ENCODE peak calls at places on chromosome 5, in four cellular contexts. E is mammary epithelial cell, Y is thoracic aorta, C is right lobe of liver. D is an unnamed sample.

GRCh38 chr5:1542011-1542410 is 18.3 kb upstream of the LPCAT1 start:
- DNase-seq in E (no peak), Y (no peak), C (no peak), D (no peak)

GRCh38 chr5:77368367-77368766 is 123.7 kb downstream of the WDR41 start:
- DNase-seq in E (no peak), Y (no peak), C (no peak), D (no peak)

GRCh38 chr5:11046160-11046559 is 285.1 kb upstream of the DAP start:
- DNase-seq in E (no peak), Y (no peak), C (no peak), D (no peak)

GRCh38 chr5:41973887-41974286 is 48.8 kb downstream of the FBXO4 start:
- DNase-seq in E (no peak), Y (no peak), C (no peak), D (no peak)

GRCh38 chr5:7517006-7517405 is 121.1 kb downstream of the ADCY2 start:
- DNase-seq in E (no peak), Y (no peak), C (no peak), D (no peak)

GRCh38 chr5:117236941-117237340 is 662.3 kb upstream of the SEMA6A start:
- DNase-seq in E (no peak), Y (no peak), C (no peak), D (no peak)

GRCh38 chr5:5667136-5667554 is 244.7 kb downstream of the ICE1 start:
- DNase-seq in E (no peak), Y (no peak), C (no peak), D (no peak)

GRCh38 chr5:119355636-119356383 is at the start of gene TNFAIP8:
- DNase-seq in E (peak), Y (no peak), C (peak), D (peak)

GRCh38 chr5:67182406-67182805 is 14.2 kb downstream of the CD180 start:
- DNase-seq in E (peak), Y (peak), C (no peak), D (peak)

GRCh38 chr5:113354056-113354455 is 80.7 kb downstream of the TSSK1B start:
- DNase-seq in E (peak), Y (no peak), C (no peak), D (no peak)

GRCh38 chr5:541888-542692 is 17.8 kb upstream of the SLC9A3 start:
- DNase-seq in E (no peak), Y (no peak), C (no peak), D (peak)

GRCh38 chr5:97764700-97765099 is 581.7 kb upstream of the RIOK2 start:
- DNase-seq in E (peak), Y (no peak), C (no peak), D (no peak)

GRCh38 chr5:72356361-72356760 is 36.2 kb downstream of the PTCD2 start:
- DNase-seq in E (no peak), Y (no peak), C (no peak), D (no peak)

GRCh38 chr5:135051399-135051798 is 17.4 kb upstream of the PITX1 start:
- DNase-seq in E (no peak), Y (no peak), C (no peak), D (no peak)

GRCh38 chr5:158384535-158385421 is 525.8 kb upstream of the CLINT1 start:
- DNase-seq in E (peak), Y (peak), C (no peak), D (no peak)

GRCh38 chr5:65205016-65205415 is 276.7 kb downstream of the ADAMTS6 start:
- DNase-seq in E (peak), Y (no peak), C (no peak), D (no peak)

GRCh38 chr5:65203746-65204145 is 278.0 kb downstream of the ADAMTS6 start:
- DNase-seq in E (peak), Y (no peak), C (no peak), D (no peak)

GRCh38 chr5:65198777-65199120 is 283.0 kb downstream of the ADAMTS6 start:
- DNase-seq in E (peak), Y (no peak), C (no peak), D (no peak)

GRCh38 chr5:65197899-65198776 is 283.6 kb downstream of the ADAMTS6 start:
- DNase-seq in E (peak), Y (no peak), C (no peak), D (no peak)

GRCh38 chr5:65199988-65200668 is 281.6 kb downstream of the ADAMTS6 start:
- DNase-seq in E (no peak), Y (no peak), C (no peak), D (no peak)
- H3K27ac ChIP-seq in E (peak), Y (no peak), C (no peak), D (no peak)

GRCh38 chr5:43040287-43041098 is at the start of gene ANXA2R:
- DNase-seq in E (no peak), Y (peak), C (peak), D (peak)
- H3K4me3 ChIP-seq in E (no peak), Y (peak), C (peak), D (peak)

DNA sequence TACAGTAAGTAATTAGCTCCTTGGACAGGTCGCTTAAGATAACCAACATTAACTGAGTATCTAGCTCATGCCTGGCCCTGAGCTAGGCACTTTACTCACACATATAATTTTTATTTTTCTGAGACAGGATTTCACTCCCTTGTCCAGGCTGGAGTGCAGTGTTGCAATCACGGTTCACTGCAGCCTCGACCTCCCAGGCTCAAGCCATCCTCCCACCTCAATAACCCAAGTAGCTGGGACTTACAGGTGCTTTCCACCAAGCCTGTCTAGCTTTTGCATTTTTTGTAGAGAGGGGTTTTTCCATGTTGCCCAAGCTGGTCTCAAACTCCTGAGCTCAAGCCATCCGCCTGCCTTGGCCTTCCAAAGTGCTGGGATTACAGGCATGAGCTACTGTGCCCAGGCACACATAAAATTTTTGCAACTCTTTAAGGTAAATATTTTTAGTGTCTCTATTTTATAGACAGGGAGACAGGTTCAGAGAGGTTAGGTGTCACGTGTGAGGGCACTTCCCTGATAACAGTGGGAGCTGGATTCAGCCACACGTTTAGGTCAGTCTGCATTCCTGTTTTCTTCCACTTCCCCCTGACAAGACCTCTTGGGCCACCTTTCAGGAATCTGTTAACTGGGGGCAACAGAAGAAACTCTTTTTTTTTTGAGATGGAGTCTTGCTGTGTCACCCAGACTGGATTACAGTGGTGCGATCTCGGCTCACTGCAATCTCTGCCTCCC is 18.2 kb downstream of the HBEGF start:
- DNase-seq in E (no peak), Y (no peak), C (no peak), D (no peak)
- H3K27ac ChIP-seq in E (no peak), Y (no peak), C (no peak), D (no peak)

DNA sequence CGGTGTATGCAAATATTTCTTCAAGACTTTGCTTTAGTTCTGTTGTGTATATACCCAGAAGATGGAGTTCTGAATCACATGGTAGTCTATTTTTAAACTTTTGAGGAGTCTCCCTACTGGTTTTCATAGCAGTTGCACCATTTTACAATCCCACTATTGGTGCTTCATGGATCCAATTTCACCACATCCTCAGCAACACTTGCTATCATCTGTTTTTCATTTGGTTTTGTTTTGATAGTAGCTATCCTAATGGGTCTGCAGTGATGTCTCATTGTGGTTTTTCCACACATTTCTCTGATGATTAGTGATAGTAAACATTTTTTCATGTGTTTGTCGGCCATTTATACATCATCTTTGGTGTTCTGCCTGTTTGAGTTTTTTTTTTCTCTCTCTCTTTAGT is 1339.3 kb downstream of the EFNA5 start:
- DNase-seq in E (peak), Y (no peak), C (no peak), D (no peak)
- H3K4me3 ChIP-seq in E (no peak), Y (no peak), C (no peak), D (no peak)

GRCh38 chr5:88833371-88834107 is 49.4 kb downstream of the MEF2C start:
- DNase-seq in E (no peak), Y (peak), C (no peak), D (no peak)
- H3K27ac ChIP-seq in E (no peak), Y (peak), C (peak), D (peak)

GRCh38 chr5:180003145-180003544 is 68.4 kb downstream of the RNF130 start:
- DNase-seq in E (no peak), Y (no peak), C (no peak), D (no peak)

GRCh38 chr5:179998485-179998884 is 73.1 kb downstream of the RNF130 start:
- DNase-seq in E (no peak), Y (no peak), C (no peak), D (no peak)

GRCh38 chr5:180006116-180006515 is 65.4 kb downstream of the RNF130 start:
- DNase-seq in E (no peak), Y (no peak), C (no peak), D (no peak)

GRCh38 chr5:180001136-180001535 is 70.4 kb downstream of the RNF130 start:
- DNase-seq in E (no peak), Y (no peak), C (no peak), D (no peak)

GRCh38 chr5:180001742-180002141 is 69.8 kb downstream of the RNF130 start:
- DNase-seq in E (no peak), Y (no peak), C (no peak), D (no peak)
- H3K4me3 ChIP-seq in E (no peak), Y (no peak), C (no peak), D (no peak)

DNA sequence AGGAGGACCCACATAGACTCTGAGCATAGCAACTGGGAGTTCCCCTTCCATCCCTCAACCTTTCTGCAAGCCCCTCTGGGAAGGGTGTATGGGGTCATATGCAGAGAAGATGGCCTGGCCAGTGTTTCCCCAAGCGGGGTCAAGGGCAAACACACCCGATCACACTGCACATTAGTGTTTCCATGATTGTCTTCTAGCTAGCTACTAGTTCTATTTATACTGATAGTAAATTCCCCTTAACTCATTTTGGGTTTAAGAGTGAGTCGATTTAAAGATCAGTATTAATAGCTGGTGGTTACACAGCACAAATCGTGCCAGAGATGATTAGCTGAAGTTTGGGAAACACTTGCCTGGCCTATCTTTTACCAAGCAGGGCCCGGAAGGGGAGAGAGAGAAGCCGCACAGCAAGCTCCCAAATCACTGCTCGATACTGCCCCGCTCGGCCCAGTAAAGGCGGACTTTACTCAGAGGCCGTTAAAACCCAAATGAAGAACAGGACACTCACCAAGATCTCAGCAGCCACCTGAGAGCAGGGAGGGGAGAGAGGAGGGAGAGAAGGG is 29.4 kb upstream of the TNIP1 start:
- DNase-seq in E (no peak), Y (no peak), C (no peak), D (no peak)
- H3K27ac ChIP-seq in E (no peak), Y (no peak), C (no peak), D (no peak)

GRCh38 chr5:103411721-103412120 is 150.9 kb downstream of the NUDT12 start:
- DNase-seq in E (no peak), Y (no peak), C (no peak), D (no peak)

GRCh38 chr5:103408408-103408807 is 149.8 kb downstream of the MACIR start:
- DNase-seq in E (no peak), Y (no peak), C (no peak), D (no peak)

GRCh38 chr5:103407399-103407798 is 148.8 kb downstream of the MACIR start:
- DNase-seq in E (no peak), Y (no peak), C (no peak), D (no peak)

GRCh38 chr5:103409013-103409670 is 150.6 kb downstream of the MACIR start:
- DNase-seq in E (no peak), Y (no peak), C (no peak), D (no peak)

GRCh38 chr5:103410174-103410573 is 151.6 kb downstream of the MACIR start:
- DNase-seq in E (no peak), Y (no peak), C (no peak), D (no peak)
- H3K4me3 ChIP-seq in E (no peak), Y (no peak), C (no peak), D (no peak)

D was measured in upper lobe of right lung.